ENCODE peak calls at places on chromosomes 11 and 22, in ten cellular contexts. Z is HCT116; F is fibroblast of the aortic adventitia; I is activated naive CD4-positive, alpha-beta T cell; J is anterior cingulate cortex; W is frontal cortex; M is stimulated activated CD4-positive, alpha-beta T cell treated with anti-CD3 and anti-CD28 coated beads, Interleukin-1b, Interleukin-23, amount 100 ng/mL, for 4 hours; S is fibroblast of lung; R is mucosa of descending colon; A is GDM1. K is an unnamed sample.

GRCh38 chr22:41987276-41987675 is 11.3 kb upstream of the WBP2NL start:
- DNase-seq in R (no peak), J (no peak), I (no peak), W (no peak), M (no peak), Z (no peak), S (no peak), A (no peak), F (no peak), K (no peak)

GRCh38 chr11:33515347-33515746 is 185.3 kb downstream of the C11orf91 start:
- DNase-seq in J (no peak), Z (no peak), A (no peak), S (peak), I (no peak), F (peak), M (no peak), W (no peak), R (no peak), K (no peak)

GRCh38 chr11:75013051-75013450 is 24.3 kb downstream of the NEU3 start:
- DNase-seq in A (no peak), M (no peak), W (no peak), I (no peak), Z (no peak), R (no peak), J (no peak), F (no peak), S (peak), K (no peak)

GRCh38 chr11:69965821-69966582 is 112.1 kb upstream of the ANO1 start:
- DNase-seq in J (no peak), Z (no peak), F (no peak), I (no peak), S (no peak), W (no peak), R (no peak), M (no peak), A (no peak), K (no peak)

GRCh38 chr11:113554531-113554930 is 79.3 kb upstream of the DRD2 start:
- DNase-seq in R (no peak), W (no peak), F (no peak), M (no peak), I (no peak), Z (no peak), A (no peak), J (no peak), S (no peak), K (no peak)

GRCh38 chr22:46829140-46829891 is 66.9 kb downstream of the TBC1D22A start:
- DNase-seq in S (peak), A (no peak), W (no peak), R (peak), M (no peak), Z (no peak), F (peak), I (no peak), J (no peak), K (no peak)

GRCh38 chr22:30223303-30223702 is 23.3 kb downstream of the LIF start:
- DNase-seq in F (no peak), W (no peak), Z (no peak), S (no peak), R (no peak), A (no peak), J (no peak), I (no peak), M (no peak), K (no peak)

GRCh38 chr11:58039589-58039988 is 8.8 kb downstream of the OR6Q1 start:
- DNase-seq in J (no peak), I (no peak), F (no peak), S (no peak), W (no peak), R (no peak), Z (no peak), A (no peak), M (no peak), K (no peak)

GRCh38 chr22:36773935-36774334 is 2.0 kb downstream of the IFT27 start:
- DNase-seq in R (no peak), M (no peak), A (no peak), I (no peak), W (peak), Z (no peak), F (peak), S (peak), J (no peak), K (no peak)

GRCh38 chr11:120288021-120288420 is 37.1 kb upstream of the TLCD5 start:
- DNase-seq in A (no peak), F (no peak), M (no peak), W (no peak), R (no peak), S (no peak), J (no peak), I (no peak), Z (no peak), K (no peak)

GRCh38 chr11:83693279-83693992 is 407.3 kb upstream of the CCDC90B start:
- DNase-seq in J (no peak), A (no peak), W (no peak), I (no peak), M (no peak), Z (no peak), R (no peak), F (no peak), S (no peak), K (no peak)

GRCh38 chr22:31212783-31213626 is 907 bp downstream of the LIMK2 start:
- DNase-seq in F (no peak), I (no peak), W (no peak), Z (no peak), M (no peak), R (no peak), A (no peak), J (no peak), S (no peak), K (no peak)

GRCh38 chr11:46669606-46670243 is 30.7 kb downstream of the ARHGAP1 start:
- DNase-seq in Z (no peak), I (no peak), J (no peak), W (no peak), F (no peak), A (no peak), S (no peak), R (no peak), M (no peak), K (no peak)

GRCh38 chr22:42164901-42165300 is 34.3 kb upstream of the CYP2D6 start:
- DNase-seq in R (no peak), F (no peak), M (no peak), W (no peak), J (no peak), A (no peak), Z (no peak), S (no peak), I (no peak), K (no peak)

GRCh38 chr11:76788661-76789442 is 5.7 kb downstream of the TSKU start:
- DNase-seq in J (no peak), F (no peak), W (peak), I (no peak), M (no peak), Z (peak), A (no peak), S (no peak), R (peak), K (peak)

GRCh38 chr11:67113231-67113721 is 5.8 kb upstream of the KDM2A start:
- DNase-seq in F (no peak), Z (no peak), J (no peak), R (no peak), W (no peak), I (no peak), A (no peak), S (no peak), M (no peak), K (no peak)

GRCh38 chr11:23973244-23973643 is 523.6 kb upstream of the LUZP2 start:
- DNase-seq in M (no peak), S (peak), A (no peak), F (peak), R (no peak), I (no peak), J (no peak), W (no peak), Z (no peak), K (no peak)

GRCh38 chr11:507727-508515 is 879 bp upstream of the RNH1 start:
- DNase-seq in A (no peak), R (peak), M (no peak), S (no peak), W (no peak), Z (no peak), F (no peak), J (no peak), I (no peak), K (no peak)

GRCh38 chr11:125464266-125464662 is 31.8 kb downstream of the FEZ1 start:
- DNase-seq in J (no peak), I (no peak), F (peak), R (no peak), A (no peak), Z (no peak), S (peak), W (no peak), M (no peak), K (no peak)

GRCh38 chr22:19876314-19876940 is 21.8 kb upstream of the GNB1L start:
- DNase-seq in W (no peak), S (no peak), J (no peak), M (no peak), I (no peak), R (peak), Z (no peak), A (no peak), F (peak), K (peak)

GRCh38 chr11:1618231-1618630 is 3.7 kb downstream of the KRTAP5-4 start:
- DNase-seq in J (no peak), F (no peak), S (no peak), W (no peak), I (no peak), A (no peak), R (no peak), Z (no peak), M (no peak), K (no peak)

GRCh38 chr11:19868281-19868821 is 155.7 kb downstream of the NAV2 start:
- DNase-seq in R (no peak), W (no peak), S (peak), I (no peak), F (peak), Z (no peak), A (no peak), M (no peak), J (no peak), K (peak)

GRCh38 chr11:62456630-62457029 is 37.8 kb downstream of the SCGB1A1 start:
- DNase-seq in M (no peak), I (no peak), R (no peak), F (no peak), W (no peak), S (no peak), Z (no peak), J (no peak), A (no peak), K (peak)

GRCh38 chr11:61923166-61924015 is 6.0 kb upstream of the RAB3IL1 start:
- DNase-seq in R (peak), A (no peak), S (peak), F (peak), J (no peak), Z (no peak), W (no peak), I (no peak), M (no peak), K (no peak)

GRCh38 chr11:94734563-94735275 is 33.4 kb upstream of the AMOTL1 start:
- DNase-seq in S (no peak), A (no peak), I (no peak), W (no peak), M (no peak), F (no peak), J (no peak), R (no peak), Z (peak), K (no peak)

GRCh38 chr11:61860054-61860903 is 31.1 kb downstream of the FADS3 start:
- DNase-seq in F (peak), W (no peak), M (no peak), I (no peak), R (no peak), S (peak), A (no peak), Z (peak), J (no peak), K (no peak)

K was measured in breast epithelium.